ENCODE peak calls at places on chromosomes 6 and 20, in six cellular contexts. One of them, this sample, is unnamed.

GRCh38 chr6:135901776-135902524 is 50.4 kb downstream of the PDE7B start:
- DNase-seq in AG04450: peak
- DNase-seq in CD4-positive, alpha-beta T cell: no peak
- DNase-seq in adrenal gland: peak
- DNase-seq in Peyer's patch: no peak
- DNase-seq in lower lobe of right lung: no peak
- DNase-seq in this sample: no peak

GRCh38 chr6:155026366-155027045 is 31.4 kb downstream of the TIAM2 start:
- DNase-seq in CD4-positive, alpha-beta T cell: no peak
- DNase-seq in adrenal gland: peak
- DNase-seq in AG04450: peak
- DNase-seq in lower lobe of right lung: no peak
- DNase-seq in Peyer's patch: no peak
- DNase-seq in this sample: peak

GRCh38 chr6:117890172-117890571 is 16.9 kb upstream of the SLC35F1 start:
- DNase-seq in AG04450: no peak
- DNase-seq in Peyer's patch: no peak
- DNase-seq in lower lobe of right lung: no peak
- DNase-seq in CD4-positive, alpha-beta T cell: no peak
- DNase-seq in adrenal gland: no peak
- DNase-seq in this sample: no peak

GRCh38 chr6:27669798-27670301 is 196.9 kb upstream of the ZNF184 start:
- DNase-seq in AG04450: no peak
- DNase-seq in adrenal gland: no peak
- DNase-seq in Peyer's patch: no peak
- DNase-seq in lower lobe of right lung: no peak
- DNase-seq in CD4-positive, alpha-beta T cell: no peak
- DNase-seq in this sample: no peak

GRCh38 chr6:160348552-160349441 is 619 bp downstream of the SLC22A3 start:
- DNase-seq in Peyer's patch: peak
- DNase-seq in CD4-positive, alpha-beta T cell: no peak
- DNase-seq in AG04450: no peak
- DNase-seq in adrenal gland: peak
- DNase-seq in lower lobe of right lung: peak
- DNase-seq in this sample: no peak

GRCh38 chr6:92737983-92738382 is 681.4 kb downstream of the EPHA7 start:
- DNase-seq in adrenal gland: no peak
- DNase-seq in Peyer's patch: no peak
- DNase-seq in CD4-positive, alpha-beta T cell: no peak
- DNase-seq in lower lobe of right lung: no peak
- DNase-seq in AG04450: no peak
- DNase-seq in this sample: no peak

GRCh38 chr6:37693546-37694250 is 4.0 kb downstream of the MDGA1 start:
- DNase-seq in CD4-positive, alpha-beta T cell: no peak
- DNase-seq in Peyer's patch: no peak
- DNase-seq in AG04450: no peak
- DNase-seq in adrenal gland: no peak
- DNase-seq in lower lobe of right lung: no peak
- DNase-seq in this sample: peak

GRCh38 chr6:1144842-1145755 is 166.8 kb upstream of the FOXQ1 start:
- DNase-seq in AG04450: peak
- DNase-seq in Peyer's patch: no peak
- DNase-seq in CD4-positive, alpha-beta T cell: no peak
- DNase-seq in lower lobe of right lung: no peak
- DNase-seq in adrenal gland: no peak
- DNase-seq in this sample: no peak

GRCh38 chr20:19137641-19138040 is 74.8 kb upstream of the SLC24A3 start:
- DNase-seq in adrenal gland: no peak
- DNase-seq in Peyer's patch: no peak
- DNase-seq in lower lobe of right lung: no peak
- DNase-seq in AG04450: no peak
- DNase-seq in CD4-positive, alpha-beta T cell: no peak
- DNase-seq in this sample: no peak

GRCh38 chr6:105193647-105194046 is 13.8 kb upstream of the POPDC3 start:
- DNase-seq in AG04450: no peak
- DNase-seq in lower lobe of right lung: no peak
- DNase-seq in Peyer's patch: no peak
- DNase-seq in CD4-positive, alpha-beta T cell: no peak
- DNase-seq in adrenal gland: no peak
- DNase-seq in this sample: no peak

GRCh38 chr6:96925290-96925687 is 761 bp downstream of the KLHL32 start:
- DNase-seq in CD4-positive, alpha-beta T cell: no peak
- DNase-seq in AG04450: no peak
- DNase-seq in adrenal gland: no peak
- DNase-seq in Peyer's patch: no peak
- DNase-seq in lower lobe of right lung: no peak
- DNase-seq in this sample: no peak

GRCh38 chr6:15073344-15073789 is 172.5 kb upstream of the JARID2 start:
- DNase-seq in Peyer's patch: no peak
- DNase-seq in adrenal gland: no peak
- DNase-seq in CD4-positive, alpha-beta T cell: no peak
- DNase-seq in AG04450: no peak
- DNase-seq in lower lobe of right lung: no peak
- DNase-seq in this sample: peak

GRCh38 chr20:3203315-3204123 is 963 bp downstream of the DDRGK1 start:
- DNase-seq in AG04450: no peak
- DNase-seq in lower lobe of right lung: no peak
- DNase-seq in CD4-positive, alpha-beta T cell: peak
- DNase-seq in Peyer's patch: peak
- DNase-seq in adrenal gland: peak
- DNase-seq in this sample: no peak

GRCh38 chr20:3765171-3765887 is 2.2 kb downstream of the ADISSP start:
- DNase-seq in Peyer's patch: no peak
- DNase-seq in AG04450: no peak
- DNase-seq in CD4-positive, alpha-beta T cell: no peak
- DNase-seq in lower lobe of right lung: peak
- DNase-seq in adrenal gland: no peak
- DNase-seq in this sample: no peak

GRCh38 chr6:113627480-113627879 is 229.7 kb upstream of the MARCKS start:
- DNase-seq in Peyer's patch: no peak
- DNase-seq in AG04450: no peak
- DNase-seq in lower lobe of right lung: no peak
- DNase-seq in adrenal gland: no peak
- DNase-seq in CD4-positive, alpha-beta T cell: no peak
- DNase-seq in this sample: no peak

GRCh38 chr6:135851442-135852271 is at the start of gene PDE7B:
- DNase-seq in AG04450: peak
- DNase-seq in lower lobe of right lung: peak
- DNase-seq in CD4-positive, alpha-beta T cell: peak
- DNase-seq in Peyer's patch: peak
- DNase-seq in adrenal gland: peak
- DNase-seq in this sample: peak

GRCh38 chr6:42046491-42047219 is 3.7 kb upstream of the TAF8 start:
- DNase-seq in CD4-positive, alpha-beta T cell: no peak
- DNase-seq in AG04450: no peak
- DNase-seq in Peyer's patch: no peak
- DNase-seq in adrenal gland: no peak
- DNase-seq in lower lobe of right lung: no peak
- DNase-seq in this sample: no peak

GRCh38 chr6:21900730-21901129 is 307.2 kb downstream of the SOX4 start:
- DNase-seq in Peyer's patch: no peak
- DNase-seq in CD4-positive, alpha-beta T cell: no peak
- DNase-seq in adrenal gland: peak
- DNase-seq in lower lobe of right lung: no peak
- DNase-seq in AG04450: no peak
- DNase-seq in this sample: no peak

GRCh38 chr20:4883051-4883450 is 118.3 kb downstream of the SLC23A2 start:
- DNase-seq in lower lobe of right lung: no peak
- DNase-seq in AG04450: no peak
- DNase-seq in CD4-positive, alpha-beta T cell: no peak
- DNase-seq in Peyer's patch: no peak
- DNase-seq in adrenal gland: no peak
- DNase-seq in this sample: no peak

GRCh38 chr20:10671221-10671849 is 2.5 kb downstream of the JAG1 start:
- DNase-seq in AG04450: peak
- DNase-seq in CD4-positive, alpha-beta T cell: no peak
- DNase-seq in lower lobe of right lung: peak
- DNase-seq in Peyer's patch: peak
- DNase-seq in adrenal gland: peak
- DNase-seq in this sample: peak

GRCh38 chr20:4045741-4046140 is 30.4 kb upstream of the RNF24 start:
- DNase-seq in adrenal gland: no peak
- DNase-seq in Peyer's patch: no peak
- DNase-seq in lower lobe of right lung: no peak
- DNase-seq in AG04450: no peak
- DNase-seq in CD4-positive, alpha-beta T cell: no peak
- DNase-seq in this sample: no peak

GRCh38 chr20:51272392-51272791 is 249.5 kb upstream of the KCNG1 start:
- DNase-seq in CD4-positive, alpha-beta T cell: no peak
- DNase-seq in adrenal gland: no peak
- DNase-seq in lower lobe of right lung: no peak
- DNase-seq in AG04450: peak
- DNase-seq in Peyer's patch: no peak
- DNase-seq in this sample: no peak

GRCh38 chr6:135162678-135163439 is 18.2 kb upstream of the MYB start:
- DNase-seq in adrenal gland: peak
- DNase-seq in CD4-positive, alpha-beta T cell: no peak
- DNase-seq in AG04450: no peak
- DNase-seq in lower lobe of right lung: no peak
- DNase-seq in Peyer's patch: no peak
- DNase-seq in this sample: no peak

GRCh38 chr6:105607624-105608392 is 204.9 kb upstream of the PREP start:
- DNase-seq in CD4-positive, alpha-beta T cell: no peak
- DNase-seq in adrenal gland: no peak
- DNase-seq in Peyer's patch: no peak
- DNase-seq in AG04450: no peak
- DNase-seq in lower lobe of right lung: no peak
- DNase-seq in this sample: no peak

GRCh38 chr6:104700371-104701185 is 159.1 kb downstream of the HACE1 start:
- DNase-seq in adrenal gland: no peak
- DNase-seq in AG04450: no peak
- DNase-seq in lower lobe of right lung: no peak
- DNase-seq in CD4-positive, alpha-beta T cell: no peak
- DNase-seq in Peyer's patch: no peak
- DNase-seq in this sample: no peak

GRCh38 chr6:142374090-142374783 is 72.4 kb downstream of the ADGRG6 start:
- DNase-seq in adrenal gland: no peak
- DNase-seq in Peyer's patch: no peak
- DNase-seq in lower lobe of right lung: no peak
- DNase-seq in AG04450: no peak
- DNase-seq in CD4-positive, alpha-beta T cell: no peak
- DNase-seq in this sample: no peak
- H3K27ac ChIP-seq in adrenal gland: no peak
- H3K27ac ChIP-seq in Peyer's patch: no peak
- H3K27ac ChIP-seq in lower lobe of right lung: no peak
- H3K27ac ChIP-seq in AG04450: peak
- H3K27ac ChIP-seq in CD4-positive, alpha-beta T cell: no peak
- H3K27ac ChIP-seq in this sample: no peak

DNA sequence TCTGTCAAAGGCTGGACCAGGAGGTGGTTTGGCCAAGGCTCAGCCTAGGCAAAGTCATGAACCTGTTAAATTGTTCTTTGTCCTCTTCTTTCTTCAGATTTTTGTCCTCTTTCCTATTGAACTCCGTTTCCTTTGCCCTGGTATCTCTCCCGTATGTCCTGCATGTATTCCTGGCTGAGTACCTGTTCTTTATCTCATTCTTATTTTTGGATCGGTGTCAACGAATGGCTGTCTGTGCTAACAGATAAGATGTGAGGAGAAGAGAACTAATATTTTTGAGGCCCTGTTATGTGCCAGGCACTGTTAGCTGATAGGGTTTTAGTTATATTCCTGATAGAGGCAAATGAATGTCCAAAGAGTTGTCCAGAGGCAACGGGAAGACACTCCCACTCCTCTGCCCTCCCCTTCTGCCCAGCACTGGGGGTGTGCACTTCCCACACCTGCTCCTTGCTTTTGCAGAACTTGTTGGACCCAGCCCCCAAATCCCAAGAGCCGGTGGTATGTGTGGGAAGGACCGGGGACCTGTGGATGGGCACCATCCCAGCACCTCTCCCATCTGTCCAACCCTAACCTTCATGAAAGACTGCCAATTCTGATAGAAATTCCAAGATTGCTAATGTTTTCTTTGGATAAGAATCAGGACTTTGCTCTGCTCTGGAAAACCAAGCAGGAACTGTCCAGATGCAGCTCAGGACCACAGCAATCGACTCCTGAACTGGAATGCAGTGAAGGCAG is 20.6 kb downstream of the MMP24OS start:
- DNase-seq in CD4-positive, alpha-beta T cell: no peak
- DNase-seq in lower lobe of right lung: no peak
- DNase-seq in adrenal gland: no peak
- DNase-seq in AG04450: no peak
- DNase-seq in Peyer's patch: no peak
- DNase-seq in this sample: no peak
- H3K27ac ChIP-seq in CD4-positive, alpha-beta T cell: no peak
- H3K27ac ChIP-seq in lower lobe of right lung: no peak
- H3K27ac ChIP-seq in adrenal gland: no peak
- H3K27ac ChIP-seq in AG04450: no peak
- H3K27ac ChIP-seq in Peyer's patch: no peak
- H3K27ac ChIP-seq in this sample: no peak

GRCh38 chr20:62818592-62819493 is 2.0 kb downstream of the COL9A3 start:
- DNase-seq in AG04450: no peak
- DNase-seq in CD4-positive, alpha-beta T cell: no peak
- DNase-seq in Peyer's patch: no peak
- DNase-seq in adrenal gland: no peak
- DNase-seq in lower lobe of right lung: no peak
- DNase-seq in this sample: peak
- H3K27ac ChIP-seq in AG04450: no peak
- H3K27ac ChIP-seq in CD4-positive, alpha-beta T cell: no peak
- H3K27ac ChIP-seq in Peyer's patch: no peak
- H3K27ac ChIP-seq in adrenal gland: no peak
- H3K27ac ChIP-seq in lower lobe of right lung: no peak
- H3K27ac ChIP-seq in this sample: peak

GRCh38 chr20:49853640-49854039 is 41.0 kb downstream of the SLC9A8 start:
- DNase-seq in Peyer's patch: no peak
- DNase-seq in lower lobe of right lung: no peak
- DNase-seq in adrenal gland: peak
- DNase-seq in AG04450: peak
- DNase-seq in CD4-positive, alpha-beta T cell: no peak
- DNase-seq in this sample: no peak

GRCh38 chr20:49852522-49853055 is 40.0 kb downstream of the SLC9A8 start:
- DNase-seq in AG04450: no peak
- DNase-seq in adrenal gland: no peak
- DNase-seq in CD4-positive, alpha-beta T cell: no peak
- DNase-seq in lower lobe of right lung: no peak
- DNase-seq in Peyer's patch: no peak
- DNase-seq in this sample: no peak

GRCh38 chr20:49850463-49851233 is 38.0 kb downstream of the SLC9A8 start:
- DNase-seq in AG04450: no peak
- DNase-seq in CD4-positive, alpha-beta T cell: no peak
- DNase-seq in lower lobe of right lung: no peak
- DNase-seq in adrenal gland: no peak
- DNase-seq in Peyer's patch: no peak
- DNase-seq in this sample: no peak

GRCh38 chr20:49851234-49851755 is 38.7 kb downstream of the SLC9A8 start:
- DNase-seq in adrenal gland: no peak
- DNase-seq in Peyer's patch: no peak
- DNase-seq in lower lobe of right lung: no peak
- DNase-seq in AG04450: no peak
- DNase-seq in CD4-positive, alpha-beta T cell: no peak
- DNase-seq in this sample: peak

DNA sequence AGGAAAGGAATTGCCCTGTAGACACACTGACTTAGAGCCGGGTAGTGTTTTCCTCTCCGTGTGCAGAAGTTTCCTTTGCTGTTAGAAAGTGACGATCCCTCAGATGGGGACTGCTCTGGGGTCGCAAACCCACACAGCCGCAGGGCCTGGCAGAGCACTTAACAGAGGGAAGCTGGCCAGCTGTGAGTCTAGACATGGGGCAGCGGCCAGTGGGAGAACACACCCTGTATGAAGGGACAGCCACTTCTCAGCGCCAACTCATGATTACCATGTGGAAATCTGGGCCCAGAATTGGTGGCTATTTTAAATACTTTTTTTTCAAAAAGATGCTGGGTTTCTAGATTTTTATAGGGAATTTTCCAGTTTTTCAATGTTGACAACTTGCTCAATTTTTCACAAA is 39.4 kb downstream of the SLC9A8 start:
- DNase-seq in lower lobe of right lung: no peak
- DNase-seq in adrenal gland: no peak
- DNase-seq in CD4-positive, alpha-beta T cell: no peak
- DNase-seq in Peyer's patch: no peak
- DNase-seq in AG04450: no peak
- DNase-seq in this sample: no peak
- H3K27ac ChIP-seq in lower lobe of right lung: no peak
- H3K27ac ChIP-seq in adrenal gland: no peak
- H3K27ac ChIP-seq in CD4-positive, alpha-beta T cell: no peak
- H3K27ac ChIP-seq in Peyer's patch: no peak
- H3K27ac ChIP-seq in AG04450: no peak
- H3K27ac ChIP-seq in this sample: peak

This sample was measured in substantia nigra.